ENCODE peak calls at places on chromosomes 3 and 15, in eight cellular contexts. C is right lobe of liver, O is IMR-90, Y is testis, M is Peyer's patch, T is upper lobe of left lung, Q is stomach, S is tibial nerve. D is an unnamed sample.

GRCh38 chr3:12175844-12176453 is 17.2 kb upstream of the TIMP4 start:
- DNase-seq in Q (peak), O (peak), C (peak), M (peak), Y (peak), S (peak), T (peak), D (peak)

GRCh38 chr3:141728355-141728892 is 9.7 kb upstream of the RNF7 start:
- DNase-seq in T (no peak), M (no peak), Q (no peak), Y (no peak), O (no peak), S (no peak), C (no peak), D (no peak)

GRCh38 chr3:37703633-37704032 is 158.0 kb upstream of the CTDSPL start:
- DNase-seq in Q (no peak), O (peak), Y (no peak), C (no peak), T (peak), S (no peak), M (no peak), D (no peak)

GRCh38 chr15:40249477-40250303 is 10.8 kb downstream of the PAK6 start:
- DNase-seq in T (no peak), S (no peak), M (peak), O (peak), C (no peak), Y (no peak), Q (no peak), D (peak)

GRCh38 chr3:31733234-31733667 is 200.5 kb downstream of the STT3B start:
- DNase-seq in Y (peak), M (no peak), O (no peak), S (no peak), C (peak), T (no peak), Q (peak), D (peak)

GRCh38 chr15:38724827-38725226 is 160.2 kb upstream of the RASGRP1 start:
- DNase-seq in O (no peak), C (no peak), Q (no peak), S (no peak), T (no peak), M (no peak), Y (no peak), D (no peak)

GRCh38 chr15:25903024-25903581 is 40.0 kb upstream of the ATP10A start:
- DNase-seq in C (no peak), T (peak), Y (no peak), M (no peak), Q (no peak), O (peak), S (no peak), D (no peak)

GRCh38 chr3:165125836-165126235 is 47.5 kb upstream of the SI start:
- DNase-seq in M (no peak), S (no peak), C (no peak), Y (no peak), T (no peak), O (no peak), Q (no peak), D (no peak)

GRCh38 chr3:64163755-64164148 is 61.5 kb downstream of the PRICKLE2 start:
- DNase-seq in O (peak), Q (no peak), M (no peak), S (no peak), C (no peak), Y (no peak), T (no peak), D (no peak)

GRCh38 chr15:23504003-23504402 is 57.0 kb upstream of the GOLGA6L2 start:
- DNase-seq in M (no peak), O (no peak), C (no peak), T (no peak), Y (no peak), Q (no peak), S (no peak), D (no peak)

GRCh38 chr3:151379083-151379734 is 5.3 kb downstream of the P2RY12 start:
- DNase-seq in Q (no peak), S (no peak), T (no peak), C (no peak), M (no peak), Y (peak), O (no peak), D (peak)

GRCh38 chr3:4994823-4995499 is 15.7 kb downstream of the BHLHE40 start:
- DNase-seq in T (peak), S (peak), O (peak), C (peak), M (no peak), Q (peak), Y (no peak), D (peak)

GRCh38 chr3:49199244-49199899 is 28.0 kb downstream of the KLHDC8B start:
- DNase-seq in Y (peak), S (peak), Q (peak), T (peak), O (peak), M (peak), C (peak), D (peak)

GRCh38 chr3:25573386-25574171 is 91.1 kb downstream of the TOP2B start:
- DNase-seq in Q (no peak), S (no peak), T (no peak), C (no peak), O (peak), Y (no peak), M (no peak), D (no peak)

GRCh38 chr15:24748812-24749439 is 73.4 kb downstream of the NPAP1 start:
- DNase-seq in Q (no peak), Y (no peak), O (no peak), C (no peak), M (no peak), T (no peak), S (no peak), D (no peak)

GRCh38 chr3:196517919-196518318 is 2.8 kb upstream of the SMCO1 start:
- DNase-seq in C (no peak), M (no peak), T (no peak), S (no peak), Y (no peak), O (no peak), Q (peak), D (no peak)

GRCh38 chr3:70064194-70064787 is 64.8 kb downstream of the SAMMSON start:
- DNase-seq in M (no peak), C (no peak), T (no peak), Y (peak), O (peak), Q (no peak), S (no peak), D (no peak)

GRCh38 chr3:153311531-153311930 is 149.5 kb downstream of the RAP2B start:
- DNase-seq in S (no peak), O (no peak), M (no peak), Q (no peak), C (no peak), Y (no peak), T (no peak), D (no peak)

GRCh38 chr15:52642386-52643361 is 36.5 kb downstream of the ATOSA start:
- DNase-seq in C (no peak), O (peak), Q (no peak), Y (peak), M (no peak), S (no peak), T (no peak), D (no peak)

GRCh38 chr3:107987036-107987557 is 103.7 kb downstream of the CD47 start:
- DNase-seq in Y (peak), M (no peak), Q (peak), T (peak), C (peak), O (peak), S (peak), D (peak)
- TF ChIP-seq POLR2A in Y (no peak), M (no peak), Q (no peak), T (no peak), C (no peak), O (no peak), S (no peak), D (no peak)

DNA sequence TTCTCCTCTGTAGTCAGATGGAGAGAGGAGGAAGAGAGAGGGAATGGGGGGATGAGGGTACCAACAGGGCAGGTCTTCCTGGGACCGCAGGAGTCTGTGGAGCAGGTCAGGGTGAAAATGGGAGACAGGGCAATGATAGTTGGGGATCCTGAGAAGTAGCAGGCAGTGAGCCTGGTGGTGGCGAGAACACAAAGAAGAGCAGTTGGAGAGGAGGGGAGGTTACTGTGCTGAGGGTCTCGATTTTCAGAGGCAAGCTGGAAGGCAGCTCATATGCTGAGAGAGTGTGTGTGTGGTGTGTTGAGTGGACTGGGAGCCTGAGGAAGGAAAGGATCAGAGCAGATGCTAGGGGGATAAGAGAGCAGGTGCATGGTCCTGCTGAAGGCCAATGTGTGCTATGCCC is 2.1 kb upstream of the DOCK3 start:
- DNase-seq in C (no peak), O (no peak), T (no peak), M (no peak), Q (no peak), Y (no peak), S (no peak), D (no peak)
- TF ChIP-seq CTCF in C (no peak), O (no peak), T (no peak), M (no peak), Q (no peak), Y (no peak), S (no peak), D (no peak)

GRCh38 chr15:49888341-49888693 is 230.7 kb downstream of the ATP8B4 start:
- DNase-seq in T (no peak), C (no peak), Y (no peak), S (no peak), Q (no peak), O (no peak), M (no peak), D (no peak)
- TF ChIP-seq POLR2A in T (no peak), C (no peak), Y (no peak), S (no peak), Q (no peak), O (no peak), M (no peak), D (no peak)

GRCh38 chr3:58596828-58597518 is 19.8 kb upstream of the FAM107A start:
- DNase-seq in O (no peak), S (no peak), Y (no peak), M (no peak), C (no peak), T (no peak), Q (no peak), D (no peak)
- TF ChIP-seq CTCF in O (no peak), S (no peak), Y (no peak), M (no peak), C (no peak), T (no peak), Q (no peak), D (no peak)

GRCh38 chr15:78170848-78171773 is 21.9 kb downstream of the IDH3A start:
- DNase-seq in S (no peak), T (no peak), Y (no peak), Q (no peak), M (no peak), C (peak), O (no peak), D (no peak)
- TF ChIP-seq POLR2A in S (no peak), T (no peak), Y (no peak), Q (no peak), M (no peak), C (no peak), O (no peak), D (no peak)

GRCh38 chr3:29805757-29806156 is 524.9 kb downstream of the RBMS3 start:
- DNase-seq in O (peak), Q (no peak), Y (no peak), T (no peak), S (no peak), M (no peak), C (no peak), D (no peak)
- TF ChIP-seq CTCF in O (no peak), Q (no peak), Y (no peak), T (no peak), S (no peak), M (no peak), C (no peak), D (no peak)

GRCh38 chr3:101861212-101861977 is 12.1 kb downstream of the NFKBIZ start:
- DNase-seq in C (no peak), Q (no peak), O (peak), T (no peak), M (no peak), Y (no peak), S (no peak), D (no peak)

GRCh38 chr3:101859882-101860281 is 10.6 kb downstream of the NFKBIZ start:
- DNase-seq in M (no peak), O (no peak), T (no peak), Q (no peak), Y (no peak), S (no peak), C (no peak), D (no peak)

GRCh38 chr3:101858464-101858863 is 9.2 kb downstream of the NFKBIZ start:
- DNase-seq in S (no peak), M (no peak), C (no peak), O (no peak), Q (no peak), T (no peak), Y (no peak), D (no peak)

GRCh38 chr3:101862453-101863165 is 13.3 kb downstream of the NFKBIZ start:
- DNase-seq in Y (no peak), O (peak), S (no peak), C (no peak), T (no peak), Q (no peak), M (no peak), D (no peak)

DNA sequence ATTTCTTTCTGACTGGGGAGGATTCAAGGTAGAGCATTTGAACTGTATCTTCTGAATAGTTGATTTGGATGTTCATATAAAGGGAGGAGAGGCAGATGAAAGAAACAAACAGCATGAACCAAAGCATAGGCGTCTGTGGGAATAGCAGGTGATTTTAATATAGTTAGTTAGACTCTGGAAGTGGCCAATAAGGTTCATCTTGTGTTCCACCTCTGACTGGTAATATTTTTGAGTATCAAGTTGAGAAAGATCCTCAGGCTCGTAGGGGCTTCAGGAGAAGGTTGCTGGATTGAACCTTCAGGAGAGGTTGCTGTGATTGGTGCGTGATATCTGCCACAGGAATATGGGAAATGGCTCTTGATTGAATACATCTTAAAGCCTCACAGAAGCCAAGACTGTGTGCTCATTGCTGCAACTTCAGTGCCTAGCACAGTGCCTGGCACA is 12.7 kb downstream of the NFKBIZ start:
- DNase-seq in T (no peak), Q (no peak), M (no peak), S (no peak), O (no peak), C (no peak), Y (no peak), D (no peak)
- TF ChIP-seq POLR2A in T (no peak), Q (no peak), M (no peak), S (no peak), O (peak), C (peak), Y (no peak), D (no peak)

DNA sequence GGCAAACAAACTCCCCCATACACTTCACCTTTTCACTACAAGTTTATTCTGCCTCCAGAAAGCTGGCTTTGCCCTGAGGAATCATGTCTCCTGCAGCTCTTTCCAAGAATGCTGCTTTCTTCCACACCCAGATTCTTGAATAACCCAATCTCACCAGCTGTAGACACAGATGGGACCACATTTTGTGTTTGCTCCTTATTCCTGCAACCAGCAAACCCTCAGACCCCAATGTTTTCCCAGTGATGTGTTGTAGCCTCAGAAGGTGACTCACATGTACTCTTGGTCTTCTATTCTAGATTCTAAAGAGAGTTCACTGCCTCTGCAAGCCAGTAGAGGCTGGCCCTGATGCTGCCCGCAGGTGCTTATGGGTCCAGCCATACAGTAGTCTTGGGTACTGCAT is 23.6 kb upstream of the TRIM59 start:
- DNase-seq in M (no peak), S (no peak), O (peak), Q (no peak), Y (no peak), C (no peak), T (no peak), D (no peak)
- TF ChIP-seq CTCF in M (no peak), S (no peak), O (no peak), Q (no peak), Y (no peak), C (no peak), T (no peak), D (no peak)

GRCh38 chr3:32816439-32817194 is 1.2 kb upstream of the TRIM71 start:
- DNase-seq in Q (no peak), O (no peak), Y (peak), M (no peak), S (no peak), C (no peak), T (no peak), D (peak)
- TF ChIP-seq POLR2A in Q (no peak), O (no peak), Y (no peak), M (no peak), S (no peak), C (no peak), T (no peak), D (no peak)

GRCh38 chr3:139505829-139506386 is 29.6 kb upstream of the RBP2 start:
- DNase-seq in C (no peak), T (no peak), Q (no peak), M (peak), S (no peak), O (no peak), Y (no peak), D (no peak)

GRCh38 chr3:139509631-139510030 is 29.9 kb downstream of the RBP1 start:
- DNase-seq in M (no peak), T (no peak), S (no peak), Q (no peak), Y (no peak), C (no peak), O (no peak), D (no peak)

DNA sequence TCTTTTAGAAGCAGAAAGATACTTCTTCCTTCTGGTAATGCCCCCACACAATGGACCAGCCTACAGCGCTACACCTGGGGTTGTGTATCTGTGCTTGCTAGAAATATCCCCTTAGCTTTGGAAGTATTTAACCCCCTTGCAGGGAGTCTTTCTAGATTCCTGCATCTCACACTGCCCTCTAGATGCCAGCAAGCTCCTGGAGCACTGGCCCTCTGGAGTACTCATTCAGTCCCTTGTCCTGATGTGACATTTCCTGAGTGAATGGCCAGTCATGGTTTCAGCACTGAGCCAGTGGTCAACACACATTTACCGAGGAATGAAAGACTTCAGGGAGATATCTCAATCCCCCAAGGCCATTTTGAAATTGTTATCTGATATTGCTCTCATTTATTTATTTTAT is 30.5 kb upstream of the RBP2 start:
- DNase-seq in O (no peak), Y (no peak), Q (no peak), T (no peak), M (no peak), C (no peak), S (no peak), D (no peak)
- TF ChIP-seq CTCF in O (no peak), Y (no peak), Q (no peak), T (no peak), M (no peak), C (no peak), S (no peak), D (no peak)

D was measured in adrenal gland.